ENCODE peak calls at places on chromosome 14, in eight cellular contexts. S is HCT116, E is heart right ventricle, T is A549, F is pancreas, B is esophagus squamous epithelium, N is transverse colon, X is endothelial cell of umbilical vein. I is an unnamed sample.

GRCh38 chr14:61561144-61561543 is 134.2 kb upstream of the HIF1A start:
- DNase-seq in S (no peak), E (no peak), T (peak; percentile 86), F (no peak), B (no peak), N (no peak), X (peak; percentile 62), I (no peak)

GRCh38 chr14:103597623-103598372 is 31.2 kb upstream of the KLC1 start:
- DNase-seq in S (peak; percentile 26), E (no peak), T (no peak), F (no peak), B (no peak), N (no peak), X (no peak), I (no peak)

GRCh38 chr14:36580856-36581831 is 1.3 kb downstream of the NKX2-8 start:
- DNase-seq in S (no peak), E (no peak), T (peak; percentile 66), F (peak; percentile 33), B (no peak), N (no peak), X (peak; percentile 22), I (no peak)

GRCh38 chr14:41222581-41222980 is 384.1 kb upstream of the LRFN5 start:
- DNase-seq in S (no peak), E (no peak), T (no peak), F (no peak), B (no peak), N (no peak), X (no peak), I (no peak)

GRCh38 chr14:72970824-72971434 is 44.7 kb downstream of the DCAF4 start:
- DNase-seq in S (no peak), E (no peak), T (no peak), F (no peak), B (no peak), N (no peak), X (no peak), I (no peak)

GRCh38 chr14:99191663-99192621 is 80.1 kb downstream of the BCL11B start:
- DNase-seq in S (no peak), E (peak; percentile 67), T (no peak), F (peak; percentile 58), B (no peak), N (peak; percentile 52), X (peak; percentile 46), I (peak; percentile 58)

GRCh38 chr14:32350020-32350419 is 20.9 kb downstream of the AKAP6 start:
- DNase-seq in S (no peak), E (no peak), T (no peak), F (no peak), B (no peak), N (no peak), X (no peak), I (no peak)

GRCh38 chr14:96162741-96163140 is 41.9 kb upstream of the BDKRB2 start:
- DNase-seq in S (no peak), E (no peak), T (no peak), F (no peak), B (no peak), N (no peak), X (no peak), I (no peak)

GRCh38 chr14:104863131-104863862 is 1.8 kb upstream of the CEP170B start:
- DNase-seq in S (no peak), E (no peak), T (no peak), F (peak; percentile 35), B (no peak), N (no peak), X (no peak), I (no peak)

GRCh38 chr14:97710726-97711125 is 913.5 kb downstream of the VRK1 start:
- DNase-seq in S (no peak), E (no peak), T (no peak), F (no peak), B (no peak), N (no peak), X (no peak), I (no peak)

GRCh38 chr14:36771256-36771655 is 109.6 kb downstream of the PAX9 start:
- DNase-seq in S (no peak), E (no peak), T (peak; percentile 14), F (no peak), B (no peak), N (peak; percentile 10), X (peak; percentile 36), I (no peak)

GRCh38 chr14:71319646-71320045 is 412.4 kb downstream of the PCNX1 start:
- DNase-seq in S (no peak), E (no peak), T (peak; percentile 33), F (no peak), B (no peak), N (no peak), X (no peak), I (no peak)

GRCh38 chr14:24630872-24631477 is 3.0 kb downstream of the GZMB start:
- DNase-seq in S (no peak), E (no peak), T (no peak), F (no peak), B (no peak), N (peak; percentile 16), X (no peak), I (no peak)

GRCh38 chr14:73269729-73270651 is 32.7 kb downstream of the PAPLN start:
- DNase-seq in S (no peak), E (peak; percentile 31), T (no peak), F (peak; percentile 59), B (no peak), N (peak; percentile 58), X (peak; percentile 61), I (no peak)

GRCh38 chr14:58687232-58687795 is 49.6 kb downstream of the DACT1 start:
- DNase-seq in S (no peak), E (no peak), T (no peak), F (no peak), B (no peak), N (no peak), X (no peak), I (no peak)

GRCh38 chr14:105026789-105027563 is 6.1 kb upstream of the CDCA4 start:
- DNase-seq in S (peak; percentile 37), E (no peak), T (peak; percentile 85), F (no peak), B (no peak), N (no peak), X (no peak), I (no peak)

GRCh38 chr14:33765251-33765650 is 185.6 kb downstream of the EGLN3 start:
- DNase-seq in S (no peak), E (peak; percentile 17), T (no peak), F (no peak), B (no peak), N (no peak), X (peak; percentile 64), I (no peak)

GRCh38 chr14:106837870-106838269 is 1311.5 kb downstream of the TMEM121 start:
- DNase-seq in S (no peak), E (no peak), T (no peak), F (no peak), B (no peak), N (no peak), X (no peak), I (no peak)

GRCh38 chr14:59254146-59254910 is 65.9 kb downstream of the DAAM1 start:
- DNase-seq in S (no peak), E (peak; percentile 89), T (peak; percentile 68), F (peak; percentile 59), B (no peak), N (peak; percentile 62), X (peak; percentile 54), I (no peak)

GRCh38 chr14:35534130-35534883 is at the start of gene INSM2:
- DNase-seq in S (no peak), E (no peak), T (peak; percentile 62), F (peak; percentile 17), B (no peak), N (no peak), X (no peak), I (no peak)

GRCh38 chr14:37232907-37233481 is 35.3 kb downstream of the MIPOL1 start:
- DNase-seq in S (peak; percentile 41), E (no peak), T (peak; percentile 63), F (no peak), B (no peak), N (no peak), X (peak; percentile 70), I (no peak)

DNA sequence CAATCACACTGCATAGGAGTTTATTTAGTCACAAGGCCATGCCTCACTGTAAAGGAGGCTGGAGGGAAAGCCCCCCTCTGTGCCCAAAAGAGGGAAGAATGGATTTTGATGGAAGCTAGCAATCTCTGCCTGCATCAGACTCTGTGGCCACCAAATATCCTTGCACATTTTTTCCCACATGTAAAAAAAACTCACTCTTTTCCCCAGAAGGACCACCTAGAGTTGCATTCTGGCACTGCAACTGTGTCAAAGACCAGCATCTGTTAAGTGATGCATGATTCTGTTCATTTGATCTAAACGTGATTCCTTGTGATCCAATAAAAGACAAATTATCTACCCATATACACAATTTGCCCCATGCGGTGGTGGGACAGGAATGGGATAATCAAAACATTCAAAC is 8.0 kb downstream of the RHOJ start:
- DNase-seq in S (no peak), E (no peak), T (no peak), F (no peak), B (no peak), N (no peak), X (no peak), I (no peak)
- TF ChIP-seq CTCF in S (no peak), E (no peak), T (no peak), F (no peak), B (no peak), N (no peak), X (peak; percentile 34), I (no peak)

GRCh38 chr14:42277840-42278239 is 671.2 kb downstream of the LRFN5 start:
- DNase-seq in S (no peak), E (no peak), T (no peak), F (no peak), B (no peak), N (no peak), X (no peak), I (no peak)
- H3K27ac ChIP-seq in S (no peak overlapping the region), E (no peak overlapping the region), T (no peak overlapping the region), F (no peak overlapping the region), B (no peak overlapping the region), N (no peak overlapping the region), X (no peak overlapping the region), I (no peak overlapping the region)

GRCh38 chr14:76456200-76456599 is 80.3 kb downstream of the ESRRB start:
- DNase-seq in S (peak; percentile 28), E (peak; percentile 47), T (peak; percentile 41), F (no peak), B (no peak), N (no peak), X (peak; percentile 45), I (no peak)
- TF ChIP-seq CTCF in S (peak; percentile 32), E (peak; percentile 57), T (peak; percentile 37), F (peak; percentile 27), B (no peak), N (peak; percentile 16), X (peak; percentile 57), I (peak; percentile 41)

GRCh38 chr14:68796418-68797101 is 3.7 kb upstream of the ZFP36L1 start:
- DNase-seq in S (no peak), E (no peak), T (no peak), F (no peak), B (no peak), N (no peak), X (no peak), I (no peak)
- H3K27ac ChIP-seq in S (peak overlapping the region; percentile 99), E (peak overlapping the region; percentile 99), T (peak overlapping the region; percentile 100), F (peak overlapping the region; percentile 99), B (peak overlapping the region; percentile 99), N (peak overlapping the region; percentile 97), X (peak overlapping the region; percentile 98), I (peak overlapping the region; percentile 100)